ENCODE peak calls at places on chromosomes 4 and X, in eight cellular contexts. L is Ammon's horn; W is iris pigment epithelial cell; J is skeletal muscle cell; D is cardiac septum; E is stimulated activated CD4-positive, alpha-beta T cell treated with anti-CD3 and anti-CD28 coated beads, TNF-alpha, amount 100 ng/mL, for 4 hours; R is HFFc6; H is smooth muscle cell of the brain vasculature. G is an unnamed sample.

GRCh38 chr4:154551872-154552686 is 1.9 kb upstream of the PLRG1 start:
- DNase-seq in L (peak), W (peak), J (peak), D (peak), E (peak), R (peak), H (peak), G (no peak)

GRCh38 chr4:138996090-138996489 is 19.5 kb upstream of the NOCT start:
- DNase-seq in L (no peak), W (no peak), J (no peak), D (no peak), E (no peak), R (no peak), H (no peak), G (no peak)

GRCh38 chr4:155777971-155778710 is 19.3 kb downstream of the GUCY1B1 start:
- DNase-seq in L (peak), W (peak), J (no peak), D (no peak), E (no peak), R (no peak), H (no peak), G (no peak)

GRCh38 chrX:19739683-19740082 is 147.7 kb downstream of the SH3KBP1 start:
- DNase-seq in L (peak), W (peak), J (peak), D (no peak), E (no peak), R (peak), H (peak), G (no peak)

GRCh38 chr4:154120690-154121089 is 331.8 kb upstream of the SFRP2 start:
- DNase-seq in L (no peak), W (no peak), J (no peak), D (no peak), E (no peak), R (no peak), H (no peak), G (no peak)

GRCh38 chr4:26330186-26330787 is 9.5 kb downstream of the RBPJ start:
- DNase-seq in L (peak), W (peak), J (no peak), D (no peak), E (no peak), R (peak), H (no peak), G (peak)

GRCh38 chr4:26141916-26142638 is 178.7 kb upstream of the RBPJ start:
- DNase-seq in L (peak), W (peak), J (peak), D (no peak), E (no peak), R (peak), H (peak), G (no peak)

GRCh38 chr4:150540959-150541360 is 41.0 kb upstream of the MAB21L2 start:
- DNase-seq in L (no peak), W (peak), J (no peak), D (no peak), E (no peak), R (no peak), H (no peak), G (no peak)

GRCh38 chr4:119189638-119190037 is 22.9 kb upstream of the USP53 start:
- DNase-seq in L (no peak), W (peak), J (peak), D (no peak), E (no peak), R (no peak), H (no peak), G (no peak)

GRCh38 chr4:37891221-37892159 is 606 bp downstream of the TBC1D1 start:
- DNase-seq in L (peak), W (no peak), J (no peak), D (peak), E (peak), R (no peak), H (no peak), G (peak)

GRCh38 chrX:52424658-52425057 is 55.8 kb downstream of the XAGE2 start:
- DNase-seq in L (no peak), W (peak), J (peak), D (no peak), E (no peak), R (peak), H (no peak), G (no peak)

GRCh38 chrX:103666202-103667107 is 20.0 kb downstream of the MORF4L2 start:
- DNase-seq in L (no peak), W (no peak), J (no peak), D (no peak), E (no peak), R (no peak), H (no peak), G (no peak)

GRCh38 chrX:66035667-66036066 is 4.2 kb downstream of the VSIG4 start:
- DNase-seq in L (no peak), W (no peak), J (no peak), D (no peak), E (no peak), R (no peak), H (no peak), G (no peak)

GRCh38 chrX:56248492-56248891 is 16.3 kb downstream of the KLF8 start:
- DNase-seq in L (peak), W (peak), J (peak), D (no peak), E (peak), R (peak), H (no peak), G (no peak)

GRCh38 chr4:882646-883045 is 49.5 kb downstream of the GAK start:
- DNase-seq in L (no peak), W (no peak), J (no peak), D (no peak), E (no peak), R (no peak), H (no peak), G (no peak)

GRCh38 chr4:155964016-155964891 is 10.6 kb upstream of the CTSO start:
- DNase-seq in L (no peak), W (peak), J (no peak), D (no peak), E (no peak), R (no peak), H (no peak), G (no peak)

GRCh38 chrX:111375747-111376146 is 36.2 kb downstream of the DCX start:
- DNase-seq in L (no peak), W (peak), J (no peak), D (no peak), E (no peak), R (no peak), H (no peak), G (no peak)

G was measured in NCI-H1436 treated with DMSO at 0.1 percent for 48 hours.